ENCODE peak calls at places on chromosomes 5 and 9, in six cellular contexts. M is activated CD4-positive, CD25-positive, alpha-beta regulatory T cell treated with anti-CD3 and anti-CD28 coated beads, Interleukin-2, amount 50 U/mL, for 72 hours; E is Kasumi-1; L is astrocyte of the hippocampus; B is memory B cell; H is ovary. A is an unnamed sample.

GRCh38 chr5:157354825-157355224 is 88.9 kb downstream of the CYFIP2 start:
- DNase-seq in L (no peak), H (no peak), B (no peak), E (no peak), M (no peak), A (no peak)

GRCh38 chr5:1005904-1006655 is 2.5 kb upstream of the NKD2 start:
- DNase-seq in H (peak), E (no peak), B (peak), L (no peak), M (peak), A (no peak)

GRCh38 chr5:111389390-111390082 is 122.8 kb downstream of the STARD4 start:
- DNase-seq in E (no peak), H (no peak), M (no peak), B (no peak), L (peak), A (no peak)

GRCh38 chr9:123365287-123365880 is 9.4 kb downstream of the CRB2 start:
- DNase-seq in B (no peak), H (no peak), L (no peak), M (no peak), E (peak), A (no peak)

GRCh38 chr5:38417658-38418017 is 138.8 kb downstream of the LIFR start:
- DNase-seq in L (no peak), B (no peak), M (no peak), H (no peak), E (no peak), A (no peak)

GRCh38 chr5:180209137-180209581 is at the start of gene RASGEF1C:
- DNase-seq in L (peak), E (peak), H (peak), B (peak), M (peak), A (peak)

GRCh38 chr5:165039748-165040147 is 1534.3 kb downstream of the MAT2B start:
- DNase-seq in E (no peak), B (no peak), H (no peak), L (no peak), M (no peak), A (no peak)

GRCh38 chr5:107467137-107467932 is 203.4 kb downstream of the EFNA5 start:
- DNase-seq in E (no peak), H (no peak), B (no peak), M (no peak), L (no peak), A (no peak)

GRCh38 chr5:28766565-28767158 is 1728.3 kb upstream of the CDH9 start:
- DNase-seq in E (peak), L (peak), M (no peak), H (no peak), B (no peak), A (no peak)

GRCh38 chr5:151706906-151707305 is 20.2 kb upstream of the SPARC start:
- DNase-seq in M (no peak), L (no peak), H (no peak), B (no peak), E (no peak), A (no peak)

GRCh38 chr9:92328225-92328624 is 2.5 kb downstream of the CENPP start:
- DNase-seq in B (no peak), M (no peak), H (no peak), E (peak), L (peak), A (no peak)

GRCh38 chr5:6808462-6808861 is 95.2 kb downstream of the TENT4A start:
- DNase-seq in M (no peak), L (no peak), H (no peak), B (no peak), E (no peak), A (no peak)

GRCh38 chr9:32968101-32969011 is 33.1 kb downstream of the APTX start:
- DNase-seq in B (peak), H (peak), M (peak), L (peak), E (peak), A (no peak)

GRCh38 chr5:123786411-123786810 is 274.4 kb downstream of the CSNK1G3 start:
- DNase-seq in L (no peak), E (peak), B (no peak), H (no peak), M (no peak), A (no peak)

GRCh38 chr5:78542321-78542840 is 106.2 kb downstream of the LHFPL2 start:
- DNase-seq in M (no peak), B (no peak), E (no peak), H (peak), L (no peak), A (no peak)

GRCh38 chr9:36101916-36102741 is 34.4 kb upstream of the GLIPR2 start:
- DNase-seq in B (no peak), H (no peak), L (peak), M (no peak), E (no peak), A (no peak)

GRCh38 chr9:94779693-94780290 is 53.3 kb downstream of the AOPEP start:
- DNase-seq in M (no peak), H (no peak), E (no peak), L (no peak), B (no peak), A (no peak)

GRCh38 chr9:88477300-88477751 is 57.7 kb upstream of the NXNL2 start:
- DNase-seq in B (no peak), H (no peak), M (no peak), L (peak), E (no peak), A (no peak)

GRCh38 chr5:5902665-5903064 is 475.7 kb downstream of the MED10 start:
- DNase-seq in B (no peak), L (no peak), E (no peak), H (no peak), M (no peak), A (no peak)

GRCh38 chr5:141840295-141840812 is 37.9 kb downstream of the PCDH1 start:
- DNase-seq in L (no peak), M (no peak), E (no peak), B (no peak), H (no peak), A (no peak)

GRCh38 chr5:34866989-34867471 is 28.1 kb downstream of the TTC23L start:
- DNase-seq in L (no peak), M (no peak), B (no peak), E (no peak), H (no peak), A (no peak)

GRCh38 chr9:36913393-36914211 is 120.5 kb downstream of the PAX5 start:
- DNase-seq in B (no peak), E (no peak), H (no peak), L (no peak), M (no peak), A (no peak)

GRCh38 chr9:27162045-27162444 is 53.0 kb downstream of the TEK start:
- DNase-seq in H (no peak), L (peak), M (no peak), E (no peak), B (no peak), A (no peak)

GRCh38 chr5:135986891-135987401 is 32.2 kb upstream of the LECT2 start:
- DNase-seq in H (no peak), L (peak), M (no peak), B (no peak), E (no peak), A (no peak)

GRCh38 chr9:124786881-124787573 is 10.1 kb downstream of the OLFML2A start:
- DNase-seq in H (peak), E (no peak), M (peak), L (no peak), B (no peak), A (no peak)